ENCODE peak calls at places on chromosomes 4 and X, in seven cellular contexts. L is ecto neural progenitor cell; N is nucleus accumbens; A is fibroblast of lung; B is activated T-cell treated with anti-CD3 and anti-CD28 coated beads, Interleukin-2, amount 50 U/mL, for 4 hours; S is naive thymus-derived CD8-positive, alpha-beta T cell; M is ascending aorta. E is an unnamed sample.

GRCh38 chr4:169724251-169724650 is 33.5 kb downstream of the HPF1 start:
- DNase-seq in B (no peak), A (peak), L (no peak), S (no peak), N (no peak), M (no peak), E (no peak)

GRCh38 chr4:159024266-159024665 is 78.6 kb upstream of the RAPGEF2 start:
- DNase-seq in L (no peak), B (no peak), S (no peak), M (no peak), N (no peak), A (no peak), E (no peak)

GRCh38 chrX:20433376-20433775 is 166.7 kb upstream of the RPS6KA3 start:
- DNase-seq in M (no peak), L (no peak), B (no peak), N (no peak), A (peak), S (no peak), E (no peak)

GRCh38 chr4:83107636-83108035 is 6.9 kb downstream of the PLAC8 start:
- DNase-seq in L (no peak), S (peak), N (no peak), B (peak), A (no peak), M (no peak), E (no peak)

GRCh38 chrX:153057281-153057680 is 1.0 kb downstream of the PNMA3 start:
- DNase-seq in M (no peak), B (no peak), A (no peak), N (no peak), L (no peak), S (no peak), E (no peak)

GRCh38 chr4:168487821-168488162 is 7.5 kb upstream of the DDX60L start:
- DNase-seq in S (no peak), M (no peak), L (no peak), N (no peak), B (no peak), A (no peak), E (no peak)

GRCh38 chrX:118973389-118974087 is 880 bp upstream of the LONRF3 start:
- DNase-seq in B (no peak), L (no peak), M (peak), A (no peak), S (no peak), N (no peak), E (no peak)

GRCh38 chr4:162115323-162115722 is 48.5 kb downstream of the FSTL5 start:
- DNase-seq in B (no peak), N (no peak), A (no peak), L (no peak), M (no peak), S (no peak), E (no peak)

GRCh38 chr4:15677507-15677988 is 4.1 kb upstream of the FAM200B start:
- DNase-seq in S (no peak), B (no peak), A (peak), N (no peak), M (no peak), L (no peak), E (no peak)

GRCh38 chr4:68070302-68070701 is 59.4 kb downstream of the TMPRSS11F start:
- DNase-seq in S (no peak), B (no peak), N (no peak), A (no peak), M (no peak), L (no peak), E (no peak)

GRCh38 chrX:119288890-119289393 is 52.9 kb downstream of the PGRMC1 start:
- DNase-seq in B (no peak), N (no peak), A (no peak), L (no peak), S (no peak), M (no peak), E (no peak)

GRCh38 chr4:99202536-99202935 is 16.5 kb downstream of the ADH6 start:
- DNase-seq in N (no peak), A (no peak), M (peak), S (no peak), B (no peak), L (no peak), E (no peak)

GRCh38 chr4:8355864-8356565 is 84.5 kb downstream of the ACOX3 start:
- DNase-seq in L (no peak), B (no peak), M (peak), S (no peak), A (peak), N (no peak), E (peak)

GRCh38 chr4:155879767-155880166 is 13.7 kb upstream of the ASIC5 start:
- DNase-seq in A (no peak), L (no peak), B (no peak), N (no peak), S (no peak), M (no peak), E (no peak)

GRCh38 chr4:90028460-90028859 is 98.7 kb upstream of the CCSER1 start:
- DNase-seq in L (no peak), B (no peak), A (no peak), S (no peak), M (no peak), N (no peak), E (no peak)

GRCh38 chrX:17860811-17861495 is at the start of gene RAI2:
- DNase-seq in B (peak), N (no peak), A (no peak), M (no peak), L (peak), S (peak), E (peak)

GRCh38 chr4:6992728-6993655 is 50.2 kb upstream of the TADA2B start:
- DNase-seq in M (peak), A (peak), S (no peak), N (no peak), B (no peak), L (no peak), E (no peak)

GRCh38 chr4:170339522-170339921 is 249.8 kb upstream of the AADAT start:
- DNase-seq in M (no peak), B (no peak), S (no peak), A (no peak), N (no peak), L (no peak), E (no peak)

GRCh38 chrX:97027384-97027922 is 143.7 kb downstream of the RPA4 start:
- DNase-seq in B (no peak), N (no peak), M (no peak), S (no peak), A (peak), L (no peak), E (peak)

GRCh38 chr4:184961693-184962092 is 56.6 kb upstream of the HELT start:
- DNase-seq in S (no peak), M (peak), B (no peak), L (peak), A (no peak), N (no peak), E (peak)

GRCh38 chr4:89136525-89136924 is 25.2 kb downstream of the TIGD2 start:
- DNase-seq in S (no peak), A (peak), M (no peak), L (no peak), N (no peak), B (no peak), E (no peak)

GRCh38 chr4:163548481-163549243 is 54.2 kb downstream of the TMA16 start:
- DNase-seq in L (no peak), A (peak), B (no peak), S (peak), M (no peak), N (no peak), E (no peak)

GRCh38 chr4:139300431-139301142 is 718 bp upstream of the NAA15 start:
- DNase-seq in N (no peak), L (no peak), B (no peak), M (peak), S (peak), A (peak), E (no peak)

GRCh38 chr4:126890994-126891393 is 741.8 kb upstream of the INTU start:
- DNase-seq in S (no peak), A (peak), B (no peak), N (no peak), L (peak), M (no peak), E (no peak)

GRCh38 chrX:57821703-57822375 is 88.4 kb downstream of the ZXDA start:
- DNase-seq in S (peak), B (peak), M (no peak), A (peak), N (no peak), L (no peak), E (no peak)

GRCh38 chr4:186765138-186765537 is 41.5 kb upstream of the FAT1 start:
- DNase-seq in L (peak), N (no peak), S (no peak), B (no peak), M (no peak), A (peak), E (peak)

GRCh38 chrX:96655947-96656623 is 28.6 kb upstream of the DIAPH2 start:
- DNase-seq in N (no peak), S (no peak), A (no peak), M (no peak), B (no peak), L (no peak), E (no peak)

GRCh38 chr4:749771-750666 is 44.4 kb downstream of the PCGF3 start:
- DNase-seq in B (no peak), N (no peak), L (no peak), A (peak), M (no peak), S (no peak), E (no peak)

GRCh38 chr4:14167876-14168510 is 540.5 kb upstream of the BOD1L1 start:
- DNase-seq in S (no peak), N (no peak), A (peak), M (no peak), L (no peak), B (no peak), E (no peak)

GRCh38 chr4:129950217-129950616 is 854.3 kb downstream of the C4orf33 start:
- DNase-seq in L (no peak), M (no peak), A (no peak), N (no peak), S (no peak), B (no peak), E (no peak)

GRCh38 chr4:69025191-69025998 is 70.9 kb upstream of the UGT2B7 start:
- DNase-seq in B (no peak), M (no peak), S (no peak), A (no peak), L (peak), N (no peak), E (peak)

GRCh38 chr4:161936625-161937133 is 227.1 kb downstream of the FSTL5 start:
- DNase-seq in L (no peak), N (no peak), S (no peak), M (no peak), B (no peak), A (peak), E (no peak)

GRCh38 chrX:83510466-83511181 is 2.5 kb downstream of the POU3F4 start:
- DNase-seq in S (no peak), A (no peak), L (peak), M (no peak), N (no peak), B (no peak), E (peak)

GRCh38 chr4:112517067-112517588 is 1.1 kb upstream of the NEUROG2 start:
- DNase-seq in S (no peak), A (no peak), M (no peak), B (no peak), N (no peak), L (peak), E (peak)

GRCh38 chr4:144712775-144713174 is 66.8 kb downstream of the HHIP start:
- DNase-seq in B (no peak), N (no peak), A (peak), M (no peak), L (no peak), S (no peak), E (no peak)